ENCODE peak calls at places on chromosomes 13 and 19, in four cellular contexts. S, W, I and Z are unnamed samples.

GRCh38 chr13:59409651-59410200 is 754.0 kb downstream of the DIAPH3 start:
- DNase-seq in S (no peak), I (no peak), W (peak), Z (no peak)

GRCh38 chr13:25876256-25876655 is 175.6 kb downstream of the SHISA2 start:
- DNase-seq in S (no peak), I (no peak), W (no peak), Z (no peak)

GRCh38 chr19:2787115-2787514 is 1.8 kb downstream of the THOP1 start:
- DNase-seq in W (no peak), S (no peak), I (no peak), Z (no peak)

GRCh38 chr19:39200818-39201145 is 3.3 kb downstream of the SYCN start:
- DNase-seq in W (no peak), I (no peak), S (no peak), Z (no peak)

GRCh38 chr13:41352935-41353801 is 42.1 kb downstream of the NAA16 start:
- DNase-seq in W (peak), S (peak), I (peak), Z (peak)

GRCh38 chr19:45872095-45872919 is 8.2 kb downstream of the FOXA3 start:
- DNase-seq in W (no peak), I (no peak), S (no peak), Z (no peak)

GRCh38 chr13:19881641-19882040 is 18.2 kb upstream of the ZMYM5 start:
- DNase-seq in I (no peak), S (no peak), W (no peak), Z (no peak)

GRCh38 chr19:8367327-8368001 is 3.5 kb downstream of the ANGPTL4 start:
- DNase-seq in I (peak), S (no peak), W (peak), Z (no peak)

GRCh38 chr13:108361769-108362168 is 92.3 kb downstream of the TNFSF13B start:
- DNase-seq in S (no peak), I (no peak), W (no peak), Z (no peak)

GRCh38 chr19:36331353-36332228 is 47.4 kb downstream of the ZFP14 start:
- DNase-seq in W (peak), I (peak), S (peak), Z (peak)

GRCh38 chr13:89363144-89363543 is 1692.0 kb downstream of the SLITRK5 start:
- DNase-seq in S (no peak), W (peak), I (no peak), Z (no peak)

GRCh38 chr13:47158583-47158982 is 261.7 kb upstream of the HTR2A start:
- DNase-seq in S (no peak), I (peak), W (no peak), Z (no peak)

GRCh38 chr13:109565877-109566276 is 220.5 kb downstream of the IRS2 start:
- DNase-seq in I (no peak), W (no peak), S (no peak), Z (no peak)
- H3K27ac ChIP-seq in I (no peak), W (no peak), S (no peak), Z (no peak)

GRCh38 chr13:44764334-44764733 is 188.2 kb upstream of the TSC22D1 start:
- DNase-seq in I (no peak), W (peak), S (no peak), Z (no peak)

GRCh38 chr13:44768775-44769578 is 192.8 kb upstream of the TSC22D1 start:
- DNase-seq in I (no peak), W (no peak), S (no peak), Z (peak)

GRCh38 chr13:44768233-44768632 is 192.1 kb upstream of the TSC22D1 start:
- DNase-seq in S (no peak), W (no peak), I (no peak), Z (peak)

GRCh38 chr13:44765076-44765475 is 188.9 kb upstream of the TSC22D1 start:
- DNase-seq in S (no peak), W (no peak), I (no peak), Z (no peak)

GRCh38 chr13:44767257-44767656 is 191.1 kb upstream of the TSC22D1 start:
- DNase-seq in I (no peak), W (no peak), S (no peak), Z (no peak)
- TF ChIP-seq JUNB in I (no peak), W (no peak), S (no peak), Z (no peak)

DNA sequence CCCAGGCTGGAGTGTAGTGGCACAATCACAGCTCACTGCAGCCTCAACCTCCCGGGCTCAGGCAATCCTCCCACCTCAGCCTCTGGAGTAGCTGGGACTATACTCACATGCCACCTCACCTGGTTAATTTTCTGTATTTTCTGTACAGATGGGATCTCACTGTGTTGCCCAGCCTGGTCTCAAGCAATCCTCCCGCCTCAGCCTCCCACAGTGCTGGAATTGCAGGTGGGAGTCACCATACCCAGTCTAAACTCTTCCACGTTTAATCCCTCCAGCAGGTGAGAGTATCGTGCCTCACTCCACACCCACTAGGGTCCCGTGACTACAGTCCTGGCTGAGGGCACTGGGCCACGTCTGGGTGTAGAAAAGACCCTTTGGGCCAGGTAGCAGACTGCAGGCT is 16.5 kb downstream of the BCAT2 start:
- DNase-seq in I (no peak), W (no peak), S (no peak), Z (no peak)
- H3K27ac ChIP-seq in I (no peak), W (no peak), S (peak), Z (no peak)

GRCh38 chr13:106391271-106391670 is 144.2 kb downstream of the EFNB2 start:
- DNase-seq in S (no peak), W (no peak), I (no peak), Z (no peak)
- TF ChIP-seq JUNB in S (no peak), W (no peak), I (no peak), Z (no peak)

DNA sequence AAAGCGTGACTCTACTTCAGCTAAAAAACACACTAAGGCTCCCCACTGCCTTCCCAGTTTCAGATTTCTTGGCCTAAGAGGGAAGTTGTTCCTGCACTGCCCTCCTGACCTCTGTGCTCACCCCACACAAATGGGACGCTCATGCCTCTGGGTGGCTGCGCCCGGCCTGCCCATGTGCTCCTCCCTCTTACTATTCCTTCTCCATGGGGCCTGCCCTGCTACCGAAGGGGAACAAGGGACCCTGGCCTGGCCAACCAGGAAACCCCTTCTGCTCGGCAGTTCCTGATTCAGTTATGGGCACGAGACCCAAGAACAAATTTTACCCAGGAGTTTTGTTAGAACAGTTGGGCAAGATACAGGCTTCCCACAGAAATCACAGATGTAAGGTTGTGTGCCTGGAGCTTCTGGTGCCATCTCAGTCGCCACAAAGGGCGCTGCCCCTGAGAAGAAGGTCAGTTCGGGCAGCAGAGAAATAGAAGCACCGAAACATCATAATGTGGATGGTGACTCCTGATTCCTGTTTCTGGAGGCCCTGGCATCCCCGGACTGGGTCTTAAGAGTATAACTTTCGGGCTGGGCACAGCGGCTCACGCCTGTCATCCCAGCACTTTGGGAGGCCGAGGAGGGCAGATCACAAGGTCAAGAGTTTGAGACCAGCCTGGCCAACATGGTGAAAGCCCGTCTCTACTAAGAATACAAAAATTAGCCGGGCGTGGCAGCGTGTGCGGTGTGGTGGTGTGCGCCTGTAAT is 5.4 kb upstream of the PLPP2 start:
- DNase-seq in W (no peak), I (no peak), S (no peak), Z (no peak)
- H3K27ac ChIP-seq in W (no peak), I (no peak), S (no peak), Z (no peak)

DNA sequence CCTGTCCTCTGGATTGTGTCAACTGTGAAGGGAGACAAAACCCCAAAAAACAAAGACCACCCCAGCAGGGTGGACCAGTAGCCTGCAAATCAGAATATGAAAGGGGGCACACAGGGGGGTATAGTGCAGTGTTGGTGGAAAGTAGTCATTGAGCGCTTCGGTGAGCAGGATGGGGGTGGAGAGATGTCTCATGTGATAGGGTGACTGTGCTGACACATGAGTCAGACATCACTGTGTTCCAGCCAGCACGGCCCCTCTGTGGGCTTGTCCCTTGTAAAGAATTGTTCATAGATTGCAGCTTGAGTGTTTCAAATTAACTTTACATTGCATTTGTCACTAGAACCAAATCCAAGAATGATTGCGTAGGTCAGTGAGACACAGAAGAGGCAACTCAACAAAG is 7.4 kb downstream of the ZNF440 start:
- DNase-seq in W (no peak), I (peak), S (no peak), Z (no peak)
- TF ChIP-seq JUNB in W (no peak), I (no peak), S (no peak), Z (no peak)

GRCh38 chr13:49624207-49624606 is 4.1 kb upstream of the ARL11 start:
- DNase-seq in S (no peak), W (no peak), I (no peak), Z (no peak)

GRCh38 chr13:49622174-49622946 is 5.9 kb upstream of the ARL11 start:
- DNase-seq in I (no peak), S (no peak), W (no peak), Z (no peak)

GRCh38 chr13:49629196-49629938 is 1.1 kb downstream of the ARL11 start:
- DNase-seq in I (no peak), W (no peak), S (no peak), Z (no peak)

GRCh38 chr13:49627831-49628652 is at the start of gene ARL11:
- DNase-seq in S (no peak), W (peak), I (peak), Z (peak)

GRCh38 chr13:49625392-49626137 is 2.7 kb upstream of the ARL11 start:
- DNase-seq in I (no peak), W (no peak), S (no peak), Z (no peak)
- H3K27ac ChIP-seq in I (no peak), W (no peak), S (no peak), Z (no peak)

DNA sequence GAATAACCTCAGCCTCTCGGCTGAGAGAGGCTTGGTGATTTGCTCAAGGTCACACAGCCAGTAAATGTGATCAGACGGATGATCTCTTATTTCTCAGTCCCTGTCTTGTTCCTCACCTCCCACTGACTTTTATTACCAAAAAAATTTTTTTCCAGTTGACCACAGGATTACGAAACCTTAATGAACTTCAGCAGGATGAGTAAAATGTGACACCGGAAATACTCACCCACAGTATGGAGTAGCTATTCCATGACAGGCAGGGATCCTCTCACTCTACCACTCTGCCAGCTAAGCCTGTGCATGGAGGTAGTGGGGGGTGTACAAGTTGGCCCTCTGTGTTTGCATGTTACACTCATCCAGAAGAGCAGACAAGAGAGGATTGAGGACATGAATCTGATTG is 916.4 kb downstream of the UQCRFS1 start:
- DNase-seq in S (no peak), I (no peak), W (no peak), Z (no peak)
- TF ChIP-seq JUNB in S (no peak), I (no peak), W (no peak), Z (no peak)